ENCODE peak calls at places on chromosome 12, in six cellular contexts. One of them, this sample, is unnamed.

GRCh38 chr12:67649165-67650126 is 901 bp downstream of the DYRK2 start:
- DNase-seq in HepG2: no peak
- DNase-seq in HCT116: no peak
- DNase-seq in GM12878: no peak
- DNase-seq in K562: peak
- DNase-seq in H1: peak
- DNase-seq in this sample: no peak

GRCh38 chr12:60152756-60153155 is 556.9 kb downstream of the SLC16A7 start:
- DNase-seq in HepG2: no peak
- DNase-seq in HCT116: no peak
- DNase-seq in GM12878: no peak
- DNase-seq in K562: no peak
- DNase-seq in H1: no peak
- DNase-seq in this sample: no peak

GRCh38 chr12:67414011-67414715 is 145.0 kb downstream of the CAND1 start:
- DNase-seq in HepG2: no peak
- DNase-seq in HCT116: no peak
- DNase-seq in GM12878: no peak
- DNase-seq in K562: no peak
- DNase-seq in H1: no peak
- DNase-seq in this sample: no peak

GRCh38 chr12:69509308-69509736 is 39.1 kb downstream of the FRS2 start:
- DNase-seq in HepG2: no peak
- DNase-seq in HCT116: no peak
- DNase-seq in GM12878: no peak
- DNase-seq in K562: no peak
- DNase-seq in H1: no peak
- DNase-seq in this sample: no peak

GRCh38 chr12:114685869-114686268 is 1.9 kb upstream of the TBX3 start:
- DNase-seq in HepG2: no peak
- DNase-seq in HCT116: no peak
- DNase-seq in GM12878: no peak
- DNase-seq in K562: no peak
- DNase-seq in H1: no peak
- DNase-seq in this sample: no peak

GRCh38 chr12:13504074-13504473 is 307.5 kb downstream of the EMP1 start:
- DNase-seq in HepG2: no peak
- DNase-seq in HCT116: no peak
- DNase-seq in GM12878: no peak
- DNase-seq in K562: no peak
- DNase-seq in H1: no peak
- DNase-seq in this sample: no peak

GRCh38 chr12:70265132-70265531 is 21.9 kb downstream of the CNOT2 start:
- DNase-seq in HepG2: no peak
- DNase-seq in HCT116: no peak
- DNase-seq in GM12878: no peak
- DNase-seq in K562: no peak
- DNase-seq in H1: no peak
- DNase-seq in this sample: no peak

GRCh38 chr12:31326689-31327659 is 1.0 kb upstream of the SINHCAF start:
- DNase-seq in HepG2: no peak
- DNase-seq in HCT116: no peak
- DNase-seq in GM12878: no peak
- DNase-seq in K562: no peak
- DNase-seq in H1: no peak
- DNase-seq in this sample: no peak

GRCh38 chr12:65152012-65152411 is 17.4 kb upstream of the LEMD3 start:
- DNase-seq in HepG2: peak
- DNase-seq in HCT116: no peak
- DNase-seq in GM12878: no peak
- DNase-seq in K562: no peak
- DNase-seq in H1: no peak
- DNase-seq in this sample: no peak

GRCh38 chr12:57744194-57744776 is 554 bp upstream of the TSPAN31 start:
- DNase-seq in HepG2: no peak
- DNase-seq in HCT116: peak
- DNase-seq in GM12878: peak
- DNase-seq in K562: peak
- DNase-seq in H1: peak
- DNase-seq in this sample: peak

GRCh38 chr12:103495783-103496456 is at the start of gene C12orf42:
- DNase-seq in HepG2: no peak
- DNase-seq in HCT116: peak
- DNase-seq in GM12878: peak
- DNase-seq in K562: no peak
- DNase-seq in H1: peak
- DNase-seq in this sample: peak

GRCh38 chr12:50088577-50089335 is 3.6 kb downstream of the SMARCD1 start:
- DNase-seq in HepG2: peak
- DNase-seq in HCT116: peak
- DNase-seq in GM12878: peak
- DNase-seq in K562: peak
- DNase-seq in H1: no peak
- DNase-seq in this sample: no peak

GRCh38 chr12:32536000-32536345 is 136.6 kb downstream of the FGD4 start:
- DNase-seq in HepG2: no peak
- DNase-seq in HCT116: no peak
- DNase-seq in GM12878: no peak
- DNase-seq in K562: no peak
- DNase-seq in H1: no peak
- DNase-seq in this sample: no peak

GRCh38 chr12:110245278-110245868 is 35.7 kb upstream of the ATP2A2 start:
- DNase-seq in HepG2: peak
- DNase-seq in HCT116: no peak
- DNase-seq in GM12878: no peak
- DNase-seq in K562: no peak
- DNase-seq in H1: peak
- DNase-seq in this sample: no peak

GRCh38 chr12:96948782-96949181 is 41.7 kb downstream of the NEDD1 start:
- DNase-seq in HepG2: no peak
- DNase-seq in HCT116: no peak
- DNase-seq in GM12878: no peak
- DNase-seq in K562: no peak
- DNase-seq in H1: no peak
- DNase-seq in this sample: no peak

GRCh38 chr12:25644964-25645363 is 91.9 kb upstream of the LMNTD1 start:
- DNase-seq in HepG2: no peak
- DNase-seq in HCT116: no peak
- DNase-seq in GM12878: no peak
- DNase-seq in K562: no peak
- DNase-seq in H1: no peak
- DNase-seq in this sample: no peak
- TF ChIP-seq SIN3A in HepG2: no peak
- TF ChIP-seq SIN3A in HCT116: no peak
- TF ChIP-seq SIN3A in GM12878: no peak
- TF ChIP-seq SIN3A in K562: no peak
- TF ChIP-seq SIN3A in H1: no peak
- TF ChIP-seq SIN3A in this sample: no peak

GRCh38 chr12:1059162-1059561 is 68.1 kb downstream of the ERC1 start:
- DNase-seq in HepG2: no peak
- DNase-seq in HCT116: no peak
- DNase-seq in GM12878: no peak
- DNase-seq in K562: no peak
- DNase-seq in H1: no peak
- DNase-seq in this sample: no peak
- TF ChIP-seq SIN3A in HepG2: no peak
- TF ChIP-seq SIN3A in HCT116: no peak
- TF ChIP-seq SIN3A in GM12878: no peak
- TF ChIP-seq SIN3A in K562: no peak
- TF ChIP-seq SIN3A in H1: no peak
- TF ChIP-seq SIN3A in this sample: no peak

GRCh38 chr12:93784339-93785086 is 107.3 kb downstream of the CRADD start:
- DNase-seq in HepG2: peak
- DNase-seq in HCT116: peak
- DNase-seq in GM12878: no peak
- DNase-seq in K562: no peak
- DNase-seq in H1: no peak
- DNase-seq in this sample: no peak
- TF ChIP-seq SIN3A in HepG2: no peak
- TF ChIP-seq SIN3A in HCT116: peak
- TF ChIP-seq SIN3A in GM12878: no peak
- TF ChIP-seq SIN3A in K562: no peak
- TF ChIP-seq SIN3A in H1: no peak
- TF ChIP-seq SIN3A in this sample: no peak

GRCh38 chr12:6231359-6232268 is 31.4 kb downstream of the CD9 start:
- DNase-seq in HepG2: no peak
- DNase-seq in HCT116: no peak
- DNase-seq in GM12878: no peak
- DNase-seq in K562: no peak
- DNase-seq in H1: no peak
- DNase-seq in this sample: no peak
- TF ChIP-seq SIN3A in HepG2: no peak
- TF ChIP-seq SIN3A in HCT116: no peak
- TF ChIP-seq SIN3A in GM12878: no peak
- TF ChIP-seq SIN3A in K562: no peak
- TF ChIP-seq SIN3A in H1: no peak
- TF ChIP-seq SIN3A in this sample: no peak

DNA sequence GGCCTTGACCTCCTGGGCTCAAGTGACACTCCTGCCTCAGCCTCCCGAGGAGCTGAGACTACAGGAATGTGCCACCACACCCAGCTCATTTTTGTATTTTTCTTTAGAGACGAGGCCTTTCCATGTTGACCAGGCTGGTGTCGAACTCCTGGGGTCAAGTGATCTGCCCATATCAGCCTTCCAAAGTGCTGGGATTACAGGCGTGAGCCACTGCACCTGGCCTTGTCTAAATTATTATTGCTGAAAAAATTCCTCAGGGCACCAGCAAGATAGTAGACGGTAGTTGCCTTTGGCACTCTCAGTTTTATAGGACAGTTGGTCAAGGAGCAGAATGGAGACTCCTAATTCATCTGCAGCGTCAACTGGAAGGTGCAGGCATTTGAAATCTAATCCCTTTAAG is 2.5 kb upstream of the AICDA start:
- DNase-seq in HepG2: no peak
- DNase-seq in HCT116: no peak
- DNase-seq in GM12878: no peak
- DNase-seq in K562: no peak
- DNase-seq in H1: no peak
- DNase-seq in this sample: no peak
- TF ChIP-seq SIN3A in HepG2: no peak
- TF ChIP-seq SIN3A in HCT116: no peak
- TF ChIP-seq SIN3A in GM12878: no peak
- TF ChIP-seq SIN3A in K562: no peak
- TF ChIP-seq SIN3A in H1: no peak
- TF ChIP-seq SIN3A in this sample: no peak

GRCh38 chr12:24014240-24014639 is 64.8 kb upstream of the SOX5 start:
- DNase-seq in HepG2: no peak
- DNase-seq in HCT116: no peak
- DNase-seq in GM12878: no peak
- DNase-seq in K562: no peak
- DNase-seq in H1: no peak
- DNase-seq in this sample: no peak
- TF ChIP-seq SIN3A in HepG2: no peak
- TF ChIP-seq SIN3A in HCT116: no peak
- TF ChIP-seq SIN3A in GM12878: no peak
- TF ChIP-seq SIN3A in K562: no peak
- TF ChIP-seq SIN3A in H1: no peak
- TF ChIP-seq SIN3A in this sample: no peak

This sample was measured in Panc1.